ENCODE peak calls at places on chromosomes 5 and 9, in five cellular contexts. R is left lung, N is esophagus muscularis mucosa, O is PC-3, F is neural progenitor cell. L is an unnamed sample. For H3K9me3, the result is how much of the 10 kb centered on the place peaks cover.

GRCh38 chr9:106019702-106020101 is 325.4 kb downstream of the TMEM38B start:
- DNase-seq in N (no peak), O (no peak), F (peak), R (no peak), L (no peak)

GRCh38 chr5:176743828-176744583 is 66.4 kb upstream of the UNC5A start:
- DNase-seq in R (peak), O (no peak), N (peak), F (no peak), L (no peak)

GRCh38 chr9:122819326-122819725 is 9.1 kb downstream of the PDCL start:
- DNase-seq in R (no peak), N (no peak), F (no peak), O (peak), L (no peak)

GRCh38 chr5:180093651-180094382 is 22.3 kb upstream of the RNF130 start:
- DNase-seq in F (no peak), R (peak), N (no peak), O (no peak), L (no peak)

GRCh38 chr5:109868737-109869136 is 179.0 kb downstream of the MAN2A1 start:
- DNase-seq in F (no peak), N (no peak), R (no peak), O (peak), L (no peak)

GRCh38 chr5:32618962-32619361 is 33.6 kb downstream of the SUB1 start:
- DNase-seq in O (no peak), R (no peak), F (no peak), N (peak), L (no peak)

GRCh38 chr5:10524376-10525123 is 39.3 kb upstream of the ANKRD33B start:
- DNase-seq in F (no peak), R (no peak), O (no peak), N (no peak), L (no peak)

GRCh38 chr9:106883626-106884190 is 20.7 kb downstream of the ZNF462 start:
- DNase-seq in N (no peak), R (peak), O (peak), F (no peak), L (no peak)

GRCh38 chr9:83013261-83013610 is 49.7 kb downstream of the RASEF start:
- DNase-seq in F (no peak), N (peak), O (no peak), R (no peak), L (no peak)

GRCh38 chr5:159913048-159913447 is 3.2 kb upstream of the ADRA1B start:
- DNase-seq in N (no peak), F (no peak), O (peak), R (no peak), L (no peak)

GRCh38 chr5:23007226-23007625 is 154.1 kb upstream of the CDH12 start:
- DNase-seq in N (no peak), F (no peak), R (no peak), O (no peak), L (no peak)

GRCh38 chr5:34001231-34001935 is 6.5 kb downstream of the AMACR start:
- DNase-seq in N (no peak), F (peak), R (peak), O (peak), L (no peak)

GRCh38 chr9:37033753-37034319 is at the start of gene PAX5:
- DNase-seq in R (no peak), F (no peak), O (no peak), N (no peak), L (no peak)
- H3K4me3 ChIP-seq in R (no peak), F (peak), O (peak), N (peak), L (peak)

GRCh38 chr5:140785905-140786686 is at the start of gene PCDHA1:
- DNase-seq in O (no peak), F (no peak), R (no peak), N (no peak), L (no peak)

DNA sequence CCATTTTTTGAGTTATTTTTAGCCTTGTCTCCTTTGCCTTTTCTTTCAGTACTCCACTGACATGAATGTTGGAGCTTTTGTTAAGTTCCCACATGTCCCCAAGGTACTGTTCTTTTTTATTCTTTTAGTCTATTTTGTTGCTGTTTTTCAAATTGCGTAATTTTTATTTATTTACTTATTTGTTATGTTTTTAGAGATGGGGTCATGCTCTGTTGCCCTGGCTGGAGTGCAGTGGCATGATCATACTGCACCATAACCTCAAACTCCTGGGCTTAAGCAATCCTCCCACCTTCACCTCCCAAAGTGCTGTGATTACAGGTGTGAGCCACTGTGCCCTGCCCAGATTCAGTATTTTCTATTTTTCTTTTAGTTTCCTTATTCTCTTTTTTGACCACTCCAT is 5.4 kb upstream of the PCDHA1 start:
- DNase-seq in F (no peak), O (no peak), R (no peak), N (no peak), L (no peak)
- H3K9me3 ChIP-seq in F (under half), O (under half), R (under half), N (half or more), L (under half)

GRCh38 chr9:137407590-137408300 is 15.2 kb downstream of the EXD3 start:
- DNase-seq in O (no peak), F (no peak), R (no peak), N (no peak), L (no peak)
- H3K4me3 ChIP-seq in O (peak), F (peak), R (no peak), N (peak), L (no peak)

GRCh38 chr5:178869577-178869976 is 9.8 kb downstream of the ZNF354B start:
- DNase-seq in F (no peak), O (no peak), N (no peak), R (no peak), L (no peak)

GRCh38 chr5:178870411-178870810 is 10.7 kb downstream of the ZNF354B start:
- DNase-seq in N (no peak), O (no peak), R (no peak), F (no peak), L (no peak)

GRCh38 chr5:178866946-178867345 is 7.2 kb downstream of the ZNF354B start:
- DNase-seq in F (no peak), R (no peak), N (no peak), O (no peak), L (no peak)

GRCh38 chr5:178872302-178872701 is 12.5 kb downstream of the ZNF354B start:
- DNase-seq in R (no peak), O (no peak), N (no peak), F (no peak), L (no peak)
- H3K9me3 ChIP-seq in R (under half), O (under half), N (under half), F (under half), L (under half)

GRCh38 chr9:127974769-127975261 is 6.0 kb downstream of the EEIG1 start:
- DNase-seq in F (peak), O (no peak), N (no peak), R (no peak), L (no peak)

GRCh38 chr9:127976943-127977871 is 3.6 kb downstream of the EEIG1 start:
- DNase-seq in F (no peak), O (no peak), N (no peak), R (no peak), L (no peak)

GRCh38 chr9:127977877-127978647 is 2.7 kb downstream of the EEIG1 start:
- DNase-seq in O (peak), F (peak), N (peak), R (peak), L (no peak)

GRCh38 chr9:127975376-127976315 is 5.1 kb downstream of the EEIG1 start:
- DNase-seq in N (no peak), R (no peak), F (no peak), O (no peak), L (no peak)

DNA sequence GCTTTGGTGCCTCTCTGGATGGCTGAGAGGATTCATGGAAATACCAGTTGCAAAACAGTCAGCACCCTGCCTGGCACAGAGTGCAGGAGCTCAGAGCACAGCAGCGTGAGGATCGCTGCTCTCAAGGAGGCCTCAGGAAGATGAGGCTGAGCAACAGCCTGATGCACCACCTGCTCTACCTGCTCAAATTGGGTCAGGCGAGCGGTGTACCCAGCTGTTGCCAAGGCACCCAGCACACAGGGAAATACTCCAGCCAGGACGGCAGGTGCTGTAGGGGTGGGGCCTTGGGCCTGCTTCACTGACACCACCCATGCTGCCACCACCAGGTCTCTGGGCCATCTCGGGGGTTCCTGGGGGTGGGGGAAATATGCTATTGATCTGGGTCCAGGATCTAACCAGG is 4.3 kb downstream of the EEIG1 start:
- DNase-seq in O (no peak), F (no peak), R (no peak), N (no peak), L (peak)
- H3K4me3 ChIP-seq in O (no peak), F (no peak), R (no peak), N (no peak), L (peak)